ENCODE peak calls at places on chromosomes 6 and 20, in six cellular contexts. C is heart right ventricle, O is AG10803, G is RWPE1, E is body of pancreas, R is neural crest cell. A is an unnamed sample.

GRCh38 chr6:137134483-137134882 is 39.0 kb downstream of the IL22RA2 start:
- DNase-seq in E (no peak), G (no peak), O (no peak), C (no peak), R (no peak), A (no peak)

GRCh38 chr6:157244175-157244574 is 79.1 kb downstream of the TMEM242 start:
- DNase-seq in G (no peak), O (peak), C (no peak), E (no peak), R (no peak), A (no peak)

GRCh38 chr6:57315851-57316250 is 1.6 kb upstream of the PRIM2 start:
- DNase-seq in R (no peak), O (no peak), E (no peak), G (no peak), C (no peak), A (no peak)

GRCh38 chr20:40632346-40632976 is 56.6 kb downstream of the MAFB start:
- DNase-seq in O (no peak), C (no peak), R (no peak), E (no peak), G (no peak), A (no peak)

GRCh38 chr6:170271771-170272314 is 19.0 kb downstream of the DLL1 start:
- DNase-seq in R (no peak), E (peak), O (no peak), C (peak), G (no peak), A (no peak)

GRCh38 chr20:24337074-24337473 is 132.4 kb upstream of the SYNDIG1 start:
- DNase-seq in E (no peak), C (no peak), O (peak), R (no peak), G (no peak), A (no peak)

GRCh38 chr6:4776967-4777925 is 1.0 kb downstream of the CDYL start:
- DNase-seq in C (no peak), G (no peak), O (peak), R (no peak), E (no peak), A (peak)

GRCh38 chr20:10843161-10843711 is 169.4 kb upstream of the JAG1 start:
- DNase-seq in O (no peak), G (no peak), E (no peak), C (no peak), R (no peak), A (no peak)

GRCh38 chr20:10524643-10525042 is 89.5 kb downstream of the SLX4IP start:
- DNase-seq in O (no peak), G (peak), R (no peak), E (no peak), C (no peak), A (no peak)

GRCh38 chr6:39053854-39054576 is 5.4 kb downstream of the GLP1R start:
- DNase-seq in R (no peak), C (no peak), E (no peak), O (no peak), G (no peak), A (no peak)

GRCh38 chr20:37749620-37750403 is 56.0 kb downstream of the CTNNBL1 start:
- DNase-seq in E (no peak), O (no peak), C (no peak), G (no peak), R (no peak), A (peak)

GRCh38 chr20:45934046-45934586 is 367 bp upstream of the PCIF1 start:
- DNase-seq in O (no peak), G (peak), C (peak), E (peak), R (no peak), A (peak)

GRCh38 chr20:37419774-37420542 is 74.0 kb downstream of the SRC start:
- DNase-seq in C (no peak), R (no peak), O (no peak), G (no peak), E (no peak), A (no peak)

GRCh38 chr20:9442858-9443257 is 71.5 kb upstream of the LAMP5 start:
- DNase-seq in O (peak), C (no peak), E (peak), G (no peak), R (no peak), A (no peak)

GRCh38 chr6:135162678-135163439 is 18.2 kb upstream of the MYB start:
- DNase-seq in E (peak), G (no peak), O (no peak), R (peak), C (no peak), A (peak)

GRCh38 chr6:12129523-12129922 is 117.4 kb downstream of the HIVEP1 start:
- DNase-seq in E (no peak), O (no peak), C (no peak), R (no peak), G (no peak), A (no peak)

GRCh38 chr6:20312581-20312980 is 89.1 kb upstream of the E2F3 start:
- DNase-seq in G (no peak), E (no peak), O (no peak), C (no peak), R (no peak), A (no peak)

GRCh38 chr6:15440040-15440439 is 194.2 kb downstream of the JARID2 start:
- DNase-seq in C (no peak), O (no peak), R (no peak), E (no peak), G (no peak), A (no peak)

GRCh38 chr20:54600634-54601033 is 125.2 kb downstream of the DOK5 start:
- DNase-seq in R (no peak), E (no peak), O (no peak), C (no peak), G (no peak), A (no peak)

GRCh38 chr6:75483136-75483952 is 10.3 kb downstream of the FILIP1 start:
- DNase-seq in R (no peak), C (no peak), O (no peak), E (no peak), G (no peak), A (no peak)

GRCh38 chr6:48318670-48319069 is 207.7 kb upstream of the PTCHD4 start:
- DNase-seq in E (no peak), G (no peak), R (no peak), C (no peak), O (no peak), A (no peak)

GRCh38 chr20:7770046-7770445 is 170.2 kb downstream of the HAO1 start:
- DNase-seq in O (no peak), E (no peak), G (no peak), R (no peak), C (no peak), A (no peak)

GRCh38 chr20:63007472-63007721 is 633 bp upstream of the BHLHE23 start:
- DNase-seq in R (no peak), E (no peak), G (no peak), C (no peak), O (no peak), A (peak)

GRCh38 chr20:47453167-47453782 is 48.4 kb upstream of the NCOA3 start:
- DNase-seq in E (no peak), G (peak), R (no peak), O (peak), C (no peak), A (no peak)

GRCh38 chr20:48102821-48103635 is 317.7 kb upstream of the SULF2 start:
- DNase-seq in R (no peak), O (peak), E (no peak), G (no peak), C (no peak), A (peak)

GRCh38 chr6:145627451-145627850 is 107.9 kb downstream of the EPM2A start:
- DNase-seq in E (no peak), C (no peak), R (no peak), G (no peak), O (no peak), A (no peak)

GRCh38 chr6:82178084-82178758 is 69.3 kb downstream of the IBTK start:
- DNase-seq in O (peak), C (no peak), R (no peak), E (no peak), G (no peak), A (no peak)
- TF ChIP-seq CTCF in O (peak), C (peak), R (peak), E (peak), G (peak), A (no peak)

DNA sequence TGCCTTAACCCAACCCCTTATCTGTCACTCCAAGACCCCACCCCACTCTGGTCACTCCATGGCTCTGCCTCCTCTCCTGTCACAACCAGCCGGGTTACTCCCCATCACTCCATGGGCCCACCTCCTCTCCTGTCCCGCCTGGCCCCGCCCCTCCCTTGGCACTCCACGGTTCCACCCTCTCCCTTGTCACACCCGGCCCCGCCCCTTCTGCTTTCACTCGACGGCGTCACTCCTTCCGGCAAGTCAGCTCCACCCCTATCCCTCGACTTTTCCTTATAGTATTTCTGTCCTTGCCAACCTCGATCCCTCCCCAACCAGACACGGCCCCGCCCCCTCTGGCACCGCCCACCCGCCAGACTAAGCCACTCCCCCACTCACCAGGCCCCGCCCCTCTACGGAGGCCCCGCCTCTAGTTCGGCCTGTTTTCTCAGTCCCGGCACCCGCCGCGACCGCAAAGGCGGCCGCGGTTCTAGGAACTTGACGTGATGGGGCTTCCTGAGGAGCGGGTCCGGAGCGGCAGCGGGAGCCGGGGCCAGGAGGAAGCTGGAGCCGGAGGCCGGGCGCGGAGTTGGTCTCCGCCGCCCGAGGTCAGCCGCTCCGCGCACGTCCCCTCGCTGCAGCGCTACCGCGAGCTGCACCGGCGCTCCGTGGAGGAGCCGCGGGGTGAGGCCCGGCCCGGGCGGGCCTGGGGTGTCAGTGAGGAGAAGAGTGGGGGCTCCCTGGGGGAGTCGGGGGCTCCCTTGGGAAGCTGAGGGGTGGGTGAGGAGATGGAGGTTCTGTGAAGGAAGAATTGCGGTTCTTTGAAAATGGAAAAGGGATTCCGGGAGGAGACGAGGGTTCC is at the start of gene ACSS2:
- DNase-seq in G (peak), E (peak), C (peak), R (peak), O (peak), A (peak)
- TF ChIP-seq CTCF in G (no peak), E (no peak), C (no peak), R (no peak), O (no peak), A (no peak)

GRCh38 chr6:26017567-26017966 is 55.0 kb downstream of the TRIM38 start:
- DNase-seq in R (no peak), O (peak), C (peak), G (peak), E (peak), A (no peak)
- TF ChIP-seq CTCF in R (no peak), O (peak), C (peak), G (peak), E (no peak), A (no peak)

GRCh38 chr6:144211160-144211559 is 60.8 kb downstream of the STX11 start:
- DNase-seq in E (no peak), O (no peak), C (no peak), G (no peak), R (no peak), A (no peak)
- TF ChIP-seq CTCF in E (no peak), O (no peak), C (no peak), G (no peak), R (no peak), A (no peak)

DNA sequence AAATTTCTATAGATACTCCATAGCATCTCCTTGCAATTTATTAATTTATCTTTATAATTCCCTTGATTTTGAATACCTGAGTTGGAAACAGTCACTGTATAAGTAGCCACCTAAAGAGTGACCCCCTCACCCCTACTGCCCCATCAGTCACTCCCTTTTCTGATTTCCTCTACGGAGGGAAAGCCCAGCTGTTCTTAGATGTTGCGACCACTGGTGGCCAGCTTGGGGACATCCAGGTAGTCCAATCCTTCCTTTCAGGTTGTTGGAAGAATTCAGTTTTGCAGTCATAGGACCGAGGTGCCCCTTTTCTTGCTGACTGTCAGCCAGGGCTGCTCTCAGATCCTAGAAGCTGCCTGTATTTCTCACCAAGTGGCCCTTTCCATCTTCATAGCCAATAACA is 87.8 kb downstream of the BMP6 start:
- DNase-seq in G (no peak), E (no peak), O (no peak), R (no peak), C (no peak), A (no peak)
- TF ChIP-seq CTCF in G (no peak), E (no peak), O (no peak), R (no peak), C (no peak), A (no peak)

GRCh38 chr20:16243470-16243869 is 329.8 kb downstream of the KIF16B start:
- DNase-seq in G (no peak), C (no peak), R (no peak), O (no peak), E (no peak), A (no peak)
- TF ChIP-seq CTCF in G (no peak), C (no peak), R (no peak), O (no peak), E (no peak), A (no peak)

GRCh38 chr6:29557320-29557719 is 2.2 kb downstream of the UBD start:
- DNase-seq in O (no peak), C (no peak), R (no peak), E (no peak), G (no peak), A (no peak)

GRCh38 chr6:29554764-29555163 is 4.8 kb downstream of the UBD start:
- DNase-seq in O (no peak), E (no peak), C (no peak), G (no peak), R (no peak), A (no peak)

GRCh38 chr6:29558439-29559079 is 973 bp downstream of the UBD start:
- DNase-seq in G (no peak), R (no peak), O (no peak), E (no peak), C (no peak), A (no peak)

GRCh38 chr6:29552512-29553051 is 7.0 kb downstream of the UBD start:
- DNase-seq in R (no peak), C (no peak), E (no peak), G (peak), O (peak), A (no peak)

GRCh38 chr6:29553268-29554057 is 6.1 kb downstream of the UBD start:
- DNase-seq in G (no peak), O (peak), R (peak), C (peak), E (peak), A (peak)
- TF ChIP-seq CTCF in G (no peak), O (no peak), R (peak), C (peak), E (no peak), A (no peak)

A was measured in glutamatergic neuron.